ENCODE peak calls at places on chromosomes 7 and 10, in nine cellular contexts. B, H, Y, I, E, R, M, D and S are unnamed samples.

GRCh38 chr7:7148799-7149481 is 33.4 kb upstream of the C1GALT1 start:
- DNase-seq in B (no peak), H (no peak), Y (peak), I (no peak), E (no peak), R (no peak), M (no peak), D (peak), S (no peak)

GRCh38 chr10:132876967-132877366 is 65.4 kb downstream of the CFAP46 start:
- DNase-seq in B (no peak), H (no peak), Y (no peak), I (peak), E (no peak), R (no peak), M (peak), D (no peak), S (peak)

GRCh38 chr7:128135275-128136214 is 104.3 kb upstream of the LRRC4 start:
- DNase-seq in B (peak), H (no peak), Y (peak), I (peak), E (no peak), R (peak), M (peak), D (peak), S (no peak)

GRCh38 chr10:48466611-48467240 is 138.1 kb downstream of the ARHGAP22 start:
- DNase-seq in B (no peak), H (no peak), Y (no peak), I (no peak), E (no peak), R (peak), M (peak), D (no peak), S (peak)

GRCh38 chr10:68848281-68848680 is 20.9 kb downstream of the STOX1 start:
- DNase-seq in B (no peak), H (no peak), Y (no peak), I (no peak), E (no peak), R (no peak), M (no peak), D (no peak), S (no peak)

GRCh38 chr7:73725703-73726466 is 6.4 kb upstream of the STX1A start:
- DNase-seq in B (peak), H (peak), Y (peak), I (peak), E (peak), R (peak), M (peak), D (peak), S (peak)

GRCh38 chr7:21104124-21104500 is 317.4 kb upstream of the SP8 start:
- DNase-seq in B (no peak), H (no peak), Y (no peak), I (no peak), E (no peak), R (peak), M (peak), D (no peak), S (no peak)

GRCh38 chr7:138814806-138815332 is 16.9 kb upstream of the ATP6V0A4 start:
- DNase-seq in B (no peak), H (no peak), Y (no peak), I (no peak), E (no peak), R (no peak), M (no peak), D (peak), S (no peak)

GRCh38 chr10:72009430-72010081 is 45.4 kb downstream of the CHST3 start:
- DNase-seq in B (peak), H (peak), Y (peak), I (peak), E (peak), R (peak), M (peak), D (peak), S (peak)

GRCh38 chr7:35975851-35976454 is 175.1 kb downstream of the SEPTIN7 start:
- DNase-seq in B (no peak), H (no peak), Y (no peak), I (no peak), E (no peak), R (peak), M (no peak), D (peak), S (no peak)

GRCh38 chr7:76077435-76077834 is 29.5 kb downstream of the MDH2 start:
- DNase-seq in B (no peak), H (no peak), Y (no peak), I (no peak), E (no peak), R (no peak), M (no peak), D (peak), S (no peak)

GRCh38 chr7:55970561-55970960 is 6.2 kb downstream of the NIPSNAP2 start:
- DNase-seq in B (no peak), H (no peak), Y (no peak), I (no peak), E (peak), R (no peak), M (no peak), D (no peak), S (no peak)

GRCh38 chr7:102306916-102307677 is 20.4 kb downstream of the SH2B2 start:
- DNase-seq in B (peak), H (no peak), Y (peak), I (no peak), E (peak), R (peak), M (peak), D (peak), S (peak)

GRCh38 chr7:50446542-50446960 is 3.6 kb downstream of the FIGNL1 start:
- DNase-seq in B (no peak), H (no peak), Y (no peak), I (no peak), E (no peak), R (no peak), M (no peak), D (peak), S (no peak)

GRCh38 chr7:17651926-17652385 is 288.3 kb downstream of the SNX13 start:
- DNase-seq in B (no peak), H (no peak), Y (no peak), I (peak), E (peak), R (no peak), M (no peak), D (peak), S (no peak)
- TF ChIP-seq CTCF in B (no peak), H (peak), Y (no peak), I (peak), E (no peak), R (no peak), M (no peak), D (peak), S (peak)

GRCh38 chr7:22372863-22373262 is 15.9 kb upstream of the RAPGEF5 start:
- DNase-seq in B (no peak), H (no peak), Y (no peak), I (no peak), E (no peak), R (peak), M (peak), D (no peak), S (no peak)
- H3K27ac ChIP-seq in B (no peak), H (no peak), Y (no peak), I (no peak), E (no peak), R (no peak), M (no peak), D (no peak), S (no peak)

GRCh38 chr7:39453743-39454355 is 112.4 kb upstream of the YAE1 start:
- DNase-seq in B (no peak), H (no peak), Y (no peak), I (no peak), E (no peak), R (peak), M (peak), D (peak), S (no peak)
- TF ChIP-seq CTCF in B (peak), H (peak), Y (peak), I (no peak), E (no peak), R (peak), M (peak), D (peak), S (peak)

DNA sequence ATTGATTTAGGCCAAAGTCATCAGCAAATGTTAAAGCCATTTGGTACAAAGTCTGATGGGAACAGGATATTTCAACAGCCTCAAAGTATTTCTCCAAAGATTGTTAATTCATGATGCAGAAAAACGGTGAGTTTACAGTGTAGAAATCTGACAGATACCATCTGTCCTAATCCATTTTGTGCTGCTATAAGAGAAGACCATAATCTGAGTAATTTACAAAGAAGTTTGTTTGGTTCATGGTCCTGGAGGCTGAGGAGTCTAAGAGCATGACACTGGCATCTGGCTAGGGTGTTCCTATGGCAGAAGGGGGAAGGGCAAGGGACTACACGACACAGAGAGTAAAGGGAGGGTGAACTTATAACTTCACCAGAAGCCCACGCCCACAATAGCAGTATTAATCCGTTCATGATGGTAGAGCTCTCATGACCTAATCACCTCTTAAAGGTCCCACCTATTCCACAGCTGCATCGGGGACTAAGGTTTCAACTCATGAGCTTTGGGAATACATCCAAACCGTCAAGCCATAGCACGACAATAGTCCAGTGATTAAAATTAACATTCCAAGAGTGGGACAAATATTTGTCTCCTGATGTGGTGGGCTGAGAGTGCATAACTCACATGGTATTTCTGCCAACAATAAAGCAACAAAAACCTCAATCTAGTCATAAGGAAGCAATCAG is 298.6 kb upstream of the AKR1E2 start:
- DNase-seq in B (no peak), H (no peak), Y (no peak), I (no peak), E (no peak), R (no peak), M (no peak), D (peak), S (no peak)
- H3K27ac ChIP-seq in B (no peak), H (no peak), Y (no peak), I (peak), E (no peak), R (no peak), M (no peak), D (no peak), S (peak)

DNA sequence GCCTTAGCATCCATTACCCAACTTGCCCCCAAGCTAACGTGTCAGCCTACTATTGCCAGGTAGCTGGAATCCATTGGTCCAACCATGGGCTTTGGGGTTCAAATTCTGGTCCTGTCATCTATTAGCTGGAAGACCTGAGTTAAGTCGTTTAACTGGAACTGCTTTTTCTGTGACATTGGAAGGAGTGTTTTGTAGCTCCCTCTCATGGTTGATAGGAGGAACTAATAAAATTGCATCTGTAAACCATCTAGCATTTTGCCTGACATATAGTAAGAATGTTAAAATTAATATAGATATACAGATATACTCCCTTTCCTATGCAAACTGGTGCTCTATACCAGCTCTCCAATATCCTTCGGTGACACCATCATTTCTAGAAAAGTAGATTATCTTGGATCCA is 23.8 kb upstream of the SLF2 start:
- DNase-seq in B (no peak), H (no peak), Y (no peak), I (no peak), E (no peak), R (no peak), M (no peak), D (no peak), S (no peak)
- TF ChIP-seq CTCF in B (peak), H (no peak), Y (no peak), I (no peak), E (no peak), R (no peak), M (no peak), D (peak), S (no peak)

GRCh38 chr10:44384601-44385422 is at the start of gene CXCL12:
- DNase-seq in B (peak), H (no peak), Y (no peak), I (peak), E (peak), R (peak), M (peak), D (peak), S (peak)
- H3K27ac ChIP-seq in B (peak), H (peak), Y (peak), I (peak), E (peak), R (peak), M (no peak), D (no peak), S (peak)

DNA sequence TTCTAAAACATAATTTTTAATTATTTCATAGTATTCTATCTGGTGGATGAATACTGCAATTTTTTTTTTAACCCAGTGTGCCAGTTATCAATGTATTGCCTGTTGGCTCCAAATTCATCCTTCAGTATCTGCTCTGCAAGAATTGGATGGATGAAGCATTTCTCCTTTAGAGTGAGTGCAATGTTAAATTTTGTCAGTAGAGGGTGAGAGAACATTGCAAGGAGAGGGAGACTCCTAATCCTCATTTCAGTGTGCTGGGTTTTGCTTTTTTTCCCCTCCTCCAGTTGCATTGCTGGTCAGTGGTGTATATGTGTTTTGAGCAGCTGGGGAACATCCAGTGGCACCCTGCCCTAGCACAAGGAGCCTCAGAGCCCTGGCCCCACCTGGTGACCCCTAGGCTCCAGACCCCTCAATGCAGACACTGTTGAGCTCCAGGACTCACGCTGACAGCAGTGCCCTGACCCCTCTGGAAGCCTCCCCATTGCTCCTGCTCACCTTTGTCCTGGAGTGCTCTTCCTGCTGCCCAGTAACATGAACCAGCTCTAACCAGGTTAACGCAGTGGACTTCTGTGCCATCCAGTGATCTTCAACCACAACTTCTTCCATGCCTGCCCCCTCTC is 199.4 kb downstream of the USP6NL start:
- DNase-seq in B (no peak), H (no peak), Y (no peak), I (no peak), E (no peak), R (no peak), M (no peak), D (no peak), S (no peak)
- TF ChIP-seq CTCF in B (no peak), H (no peak), Y (no peak), I (no peak), E (no peak), R (no peak), M (no peak), D (peak), S (no peak)

GRCh38 chr10:24451325-24451820 is 242.4 kb downstream of the KIAA1217 start:
- DNase-seq in B (no peak), H (no peak), Y (no peak), I (no peak), E (no peak), R (no peak), M (no peak), D (no peak), S (no peak)

GRCh38 chr10:24449769-24450310 is 240.9 kb downstream of the KIAA1217 start:
- DNase-seq in B (no peak), H (no peak), Y (no peak), I (no peak), E (no peak), R (no peak), M (no peak), D (no peak), S (no peak)

GRCh38 chr10:24446739-24447138 is 237.8 kb downstream of the KIAA1217 start:
- DNase-seq in B (no peak), H (no peak), Y (no peak), I (no peak), E (peak), R (no peak), M (no peak), D (peak), S (no peak)

GRCh38 chr10:24449334-24449740 is 240.4 kb downstream of the KIAA1217 start:
- DNase-seq in B (no peak), H (no peak), Y (no peak), I (no peak), E (no peak), R (no peak), M (no peak), D (peak), S (no peak)

DNA sequence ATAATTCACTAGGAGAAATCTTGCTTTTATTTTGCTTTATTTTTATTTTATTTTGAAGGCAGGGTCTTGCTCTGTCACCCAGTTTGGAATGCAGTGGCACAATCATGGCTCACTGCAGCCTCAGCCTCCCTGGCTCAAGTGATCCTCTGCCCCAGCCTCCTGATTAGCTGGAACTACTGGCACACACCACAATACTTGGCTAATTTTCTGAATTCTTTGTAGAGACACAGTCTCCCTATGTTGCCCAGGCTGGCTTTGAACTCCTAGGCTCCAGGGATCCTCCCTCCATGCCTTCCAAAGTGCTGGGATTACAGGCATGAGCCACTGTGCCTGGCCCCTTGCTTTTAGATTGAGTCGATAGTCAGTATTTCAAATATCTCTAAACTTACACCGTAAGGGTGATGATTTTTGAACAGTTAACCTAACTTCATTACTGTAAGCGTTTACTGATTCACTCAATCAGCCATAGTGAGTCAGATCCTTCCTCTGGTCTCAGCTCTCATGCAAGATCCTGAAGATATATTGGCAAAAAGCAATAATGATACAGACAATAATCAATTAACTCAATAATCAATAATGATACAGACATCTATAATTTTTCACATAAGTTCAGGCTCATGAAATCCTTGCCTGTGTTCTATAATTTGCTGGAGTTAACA is 239.5 kb downstream of the KIAA1217 start:
- DNase-seq in B (no peak), H (no peak), Y (no peak), I (no peak), E (no peak), R (no peak), M (no peak), D (peak), S (no peak)
- H3K27ac ChIP-seq in B (peak), H (peak), Y (no peak), I (no peak), E (peak), R (peak), M (peak), D (peak), S (no peak)

DNA sequence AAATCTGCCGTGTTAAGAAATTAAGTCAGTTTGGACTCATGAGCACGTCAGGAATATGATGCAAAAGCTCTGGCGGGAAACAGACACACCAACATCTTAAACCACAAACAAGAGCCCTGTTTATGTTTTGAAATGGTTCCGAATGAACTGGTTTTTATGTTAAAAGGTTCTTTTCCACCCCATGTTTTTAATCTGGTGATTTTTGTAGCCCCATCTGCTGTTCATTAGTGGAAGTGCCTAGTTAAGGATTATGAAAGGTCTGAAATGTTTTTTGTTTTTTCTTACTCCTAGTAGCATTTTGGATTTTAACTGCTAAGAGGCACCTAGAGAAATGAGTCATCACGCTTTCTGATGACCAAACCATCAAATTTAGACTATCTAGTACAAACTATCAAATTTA is 404.1 kb upstream of the MKI67 start:
- DNase-seq in B (no peak), H (no peak), Y (no peak), I (no peak), E (no peak), R (no peak), M (no peak), D (no peak), S (no peak)
- TF ChIP-seq CTCF in B (peak), H (no peak), Y (peak), I (peak), E (peak), R (peak), M (peak), D (peak), S (peak)